ENCODE peak calls at places on chromosomes 7 and 10, in eight cellular contexts. I is psoas muscle, A is OCI-LY7, N is fibroblast of villous mesenchyme, L is IMR-90, T is cardiac fibroblast, V is foreskin fibroblast, R is fibroblast of pulmonary artery. D is an unnamed sample.

GRCh38 chr7:135190703-135191102 is 20.2 kb upstream of the CYREN start:
- DNase-seq in I (no peak), A (no peak), N (no peak), L (no peak), T (no peak), V (no peak), R (no peak), D (no peak)

GRCh38 chr10:100223879-100224278 is 5.5 kb downstream of the CHUK start:
- DNase-seq in I (no peak), A (no peak), N (no peak), L (no peak), T (no peak), V (no peak), R (no peak), D (no peak)

GRCh38 chr7:158957921-158958471 is 101.6 kb downstream of the DYNC2I1 start:
- DNase-seq in I (no peak), A (no peak), N (no peak), L (no peak), T (no peak), V (no peak), R (no peak), D (no peak)

GRCh38 chr7:102942883-102943261 is 30.1 kb downstream of the LRRC17 start:
- DNase-seq in I (no peak), A (no peak), N (no peak), L (no peak), T (no peak), V (no peak), R (no peak), D (peak)

GRCh38 chr10:12499066-12499465 is 149.7 kb downstream of the CAMK1D start:
- DNase-seq in I (no peak), A (no peak), N (no peak), L (peak), T (no peak), V (no peak), R (no peak), D (no peak)

GRCh38 chr7:128796325-128796724 is 4.6 kb downstream of the CCDC136 start:
- DNase-seq in I (no peak), A (no peak), N (no peak), L (peak), T (peak), V (peak), R (peak), D (peak)

GRCh38 chr10:112421731-112422130 is 25.0 kb downstream of the ZDHHC6 start:
- DNase-seq in I (no peak), A (no peak), N (no peak), L (no peak), T (no peak), V (no peak), R (no peak), D (peak)

GRCh38 chr10:70866424-70866823 is 21.9 kb downstream of the PCBD1 start:
- DNase-seq in I (no peak), A (no peak), N (peak), L (no peak), T (peak), V (no peak), R (no peak), D (peak)

GRCh38 chr10:132684164-132684891 is 101.6 kb downstream of the NKX6-2 start:
- DNase-seq in I (peak), A (no peak), N (no peak), L (peak), T (peak), V (peak), R (no peak), D (peak)

GRCh38 chr10:6070647-6071046 is 8.5 kb upstream of the IL2RA start:
- DNase-seq in I (no peak), A (no peak), N (no peak), L (no peak), T (no peak), V (no peak), R (no peak), D (no peak)

GRCh38 chr10:110326351-110327032 is 21.8 kb upstream of the SMNDC1 start:
- DNase-seq in I (no peak), A (no peak), N (peak), L (peak), T (peak), V (peak), R (peak), D (peak)

GRCh38 chr7:55078465-55079372 is 59.9 kb downstream of the EGFR start:
- DNase-seq in I (peak), A (no peak), N (no peak), L (no peak), T (no peak), V (no peak), R (no peak), D (peak)

DNA sequence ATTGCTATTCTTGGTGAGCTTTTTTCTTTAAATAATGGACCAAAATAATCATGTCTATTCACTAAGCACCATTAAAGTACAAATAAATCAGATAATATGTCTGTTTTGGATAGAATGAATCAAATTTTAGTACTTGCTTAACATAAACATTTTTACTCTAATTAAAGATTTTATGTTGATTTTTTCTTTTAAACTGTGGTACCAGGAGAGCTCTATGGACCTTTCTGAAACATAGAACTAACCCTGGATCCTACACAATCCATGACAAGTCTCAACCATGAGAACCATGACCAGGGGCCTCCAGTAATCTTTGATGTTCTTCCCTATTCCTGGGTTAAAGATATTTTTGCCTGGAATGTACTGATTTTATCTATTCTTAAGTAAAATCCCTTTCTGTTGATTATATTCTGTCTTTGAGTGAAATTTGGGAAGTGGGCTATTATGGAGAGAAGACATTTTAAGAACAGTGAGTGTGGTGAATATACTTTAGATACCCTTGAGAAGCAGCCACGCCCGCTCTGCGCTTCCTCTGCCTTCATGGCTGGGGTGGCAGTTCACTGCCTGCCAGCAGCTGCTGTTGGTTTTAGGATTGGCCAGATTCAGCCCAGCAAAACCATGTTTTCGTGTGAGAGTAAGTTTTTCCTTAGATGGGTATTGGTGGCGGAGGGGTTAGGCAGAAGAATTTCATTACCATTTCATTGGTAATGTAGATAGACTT is 42.2 kb upstream of the BHLHA15 start:
- DNase-seq in I (no peak), A (no peak), N (no peak), L (no peak), T (no peak), V (no peak), R (no peak), D (no peak)
- TF ChIP-seq CTCF in I (no peak), A (peak), N (no peak), L (no peak), T (no peak), V (no peak), R (no peak), D (no peak)

GRCh38 chr7:130854481-130854880 is 120.5 kb upstream of the KLF14 start:
- DNase-seq in I (no peak), A (no peak), N (no peak), L (no peak), T (peak), V (no peak), R (no peak), D (no peak)

GRCh38 chr7:130852867-130853266 is 118.9 kb upstream of the KLF14 start:
- DNase-seq in I (no peak), A (no peak), N (no peak), L (no peak), T (peak), V (no peak), R (no peak), D (no peak)

GRCh38 chr7:130850960-130851359 is 117.0 kb upstream of the KLF14 start:
- DNase-seq in I (no peak), A (no peak), N (no peak), L (no peak), T (peak), V (no peak), R (no peak), D (peak)

GRCh38 chr7:130856866-130857265 is 122.9 kb upstream of the KLF14 start:
- DNase-seq in I (no peak), A (no peak), N (no peak), L (no peak), T (no peak), V (no peak), R (no peak), D (no peak)

GRCh38 chr7:130853503-130854279 is 119.7 kb upstream of the KLF14 start:
- DNase-seq in I (no peak), A (no peak), N (peak), L (peak), T (peak), V (peak), R (peak), D (peak)
- H3K4me3 ChIP-seq in I (no peak), A (no peak), N (no peak), L (no peak), T (no peak), V (no peak), R (no peak), D (no peak)

GRCh38 chr7:155352753-155353115 is 55.1 kb downstream of the INSIG1 start:
- DNase-seq in I (no peak), A (no peak), N (no peak), L (no peak), T (no peak), V (no peak), R (no peak), D (no peak)

GRCh38 chr7:155352076-155352752 is 54.5 kb downstream of the INSIG1 start:
- DNase-seq in I (no peak), A (no peak), N (no peak), L (no peak), T (no peak), V (no peak), R (no peak), D (no peak)

GRCh38 chr7:155355176-155355575 is 57.5 kb downstream of the INSIG1 start:
- DNase-seq in I (peak), A (no peak), N (no peak), L (no peak), T (no peak), V (no peak), R (no peak), D (no peak)

GRCh38 chr7:155354371-155355048 is 56.8 kb downstream of the INSIG1 start:
- DNase-seq in I (no peak), A (no peak), N (no peak), L (no peak), T (no peak), V (no peak), R (no peak), D (no peak)

GRCh38 chr7:155353256-155353897 is 55.7 kb downstream of the INSIG1 start:
- DNase-seq in I (no peak), A (no peak), N (no peak), L (no peak), T (no peak), V (no peak), R (no peak), D (no peak)
- TF ChIP-seq CTCF in I (no peak), A (no peak), N (no peak), L (no peak), T (no peak), V (no peak), R (no peak), D (no peak)

GRCh38 chr7:117484988-117485655 is 5.3 kb downstream of the CFTR start:
- DNase-seq in I (no peak), A (no peak), N (no peak), L (no peak), T (no peak), V (no peak), R (no peak), D (no peak)
- H3K4me3 ChIP-seq in I (no peak), A (no peak), N (no peak), L (no peak), T (no peak), V (no peak), R (no peak), D (no peak)

DNA sequence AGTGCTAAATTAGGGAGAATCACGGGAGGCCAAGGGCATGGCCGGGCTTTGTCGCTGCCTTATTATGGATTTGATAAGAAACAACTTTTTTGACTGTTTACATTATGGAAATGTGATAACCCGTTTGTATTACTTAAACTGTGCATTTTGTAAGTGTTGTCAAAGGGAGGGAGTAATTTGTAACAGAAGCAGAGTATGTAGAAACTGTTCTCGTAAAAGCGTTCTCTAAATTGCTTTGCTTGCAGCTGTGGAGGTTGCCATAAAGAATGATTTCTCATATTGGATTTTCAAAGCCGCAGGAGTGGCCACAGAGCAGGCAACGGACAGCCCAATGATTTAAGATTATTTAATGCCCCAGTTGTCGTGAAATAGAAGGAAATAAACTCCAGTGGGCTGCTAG is 114.0 kb upstream of the INSYN2A start:
- DNase-seq in I (no peak), A (no peak), N (peak), L (no peak), T (no peak), V (no peak), R (no peak), D (no peak)
- TF ChIP-seq CTCF in I (no peak), A (no peak), N (no peak), L (no peak), T (no peak), V (no peak), R (no peak), D (no peak)

GRCh38 chr7:27107901-27108381 is 5.5 kb upstream of the HOXA2 start:
- DNase-seq in I (no peak), A (no peak), N (no peak), L (peak), T (no peak), V (no peak), R (no peak), D (no peak)
- H3K4me3 ChIP-seq in I (peak), A (no peak), N (no peak), L (peak), T (no peak), V (no peak), R (no peak), D (peak)